ENCODE peak calls at places on chromosomes 3 and 15, in four cellular contexts. L is MV-4-11; E is OCI-LY7; S is effector CD8-positive, alpha-beta T cell. H is an unnamed sample.

GRCh38 chr3:28667646-28668376 is 319.2 kb upstream of the AZI2 start:
- DNase-seq in E (peak), S (peak), L (peak), H (peak)

GRCh38 chr15:41072013-41072412 is 44.1 kb downstream of the INO80 start:
- DNase-seq in S (no peak), L (no peak), E (no peak), H (no peak)

GRCh38 chr3:25441234-25441856 is 13.3 kb downstream of the RARB start:
- DNase-seq in L (no peak), E (peak), S (no peak), H (no peak)

GRCh38 chr3:36540898-36541518 is 160.7 kb downstream of the STAC start:
- DNase-seq in E (no peak), L (no peak), S (no peak), H (peak)

GRCh38 chr15:74788716-74789151 is 6.9 kb downstream of the CSK start:
- DNase-seq in L (peak), E (peak), S (peak), H (no peak)

GRCh38 chr3:191774485-191774884 is 313.5 kb downstream of the PYDC2 start:
- DNase-seq in S (no peak), L (no peak), E (no peak), H (peak)

GRCh38 chr3:78659386-78659987 is 1108.3 kb downstream of the ROBO1 start:
- DNase-seq in E (peak), L (peak), S (peak), H (peak)

GRCh38 chr3:53132347-53132746 is 2.1 kb upstream of the RFT1 start:
- DNase-seq in L (no peak), E (no peak), S (no peak), H (no peak)

GRCh38 chr3:123404391-123404790 is 44.5 kb downstream of the ADCY5 start:
- DNase-seq in S (no peak), L (no peak), E (no peak), H (no peak)

H was measured in fibroblast of pulmonary artery.